ENCODE peak calls at places on chromosomes 11 and 22, in nine cellular contexts. I is stimulated activated CD4-positive, alpha-beta T cell treated with anti-CD3 and anti-CD28 coated beads, Interleukin-12 subunit alpha, Interleukin-12 subunit beta, amount 100 ng/mL, for 48 hours; C is type B pancreatic cell; W is lung microvascular endothelial cell; P is DMS153; D is AG09319; E is tibial artery; K is endothelial cell; N is HFFc6. F is an unnamed sample.

GRCh38 chr22:37808294-37808657 is 542 bp downstream of the GCAT start:
- DNase-seq in I (no peak), C (no peak), W (no peak), P (no peak), D (no peak), E (no peak), K (no peak), N (peak; percentile 46), F (no peak)

GRCh38 chr11:35304900-35305299 is 114.5 kb downstream of the SLC1A2 start:
- DNase-seq in I (no peak), C (no peak), W (peak; percentile 10), P (no peak), D (no peak), E (no peak), K (no peak), N (no peak), F (no peak)

GRCh38 chr11:27863637-27864036 is 163.4 kb upstream of the BDNF start:
- DNase-seq in I (no peak), C (no peak), W (no peak), P (no peak), D (no peak), E (no peak), K (no peak), N (no peak), F (no peak)

GRCh38 chr11:69644071-69644961 is 3.4 kb downstream of the CCND1 start:
- DNase-seq in I (no peak), C (peak; percentile 72), W (peak; percentile 81), P (peak; percentile 6), D (peak; percentile 77), E (peak; percentile 55), K (no peak), N (peak; percentile 94), F (peak; percentile 72)

GRCh38 chr11:117519170-117519569 is 191.5 kb downstream of the CEP164 start:
- DNase-seq in I (no peak), C (no peak), W (no peak), P (no peak), D (no peak), E (no peak), K (no peak), N (no peak), F (no peak)

GRCh38 chr11:128463386-128463829 is 124.0 kb downstream of the ETS1 start:
- DNase-seq in I (no peak), C (no peak), W (peak; percentile 83), P (no peak), D (peak; percentile 44), E (peak; percentile 48), K (no peak), N (peak; percentile 81), F (peak; percentile 82)

GRCh38 chr11:61963282-61964057 is 4.0 kb downstream of the FTH1 start:
- DNase-seq in I (no peak), C (no peak), W (peak; percentile 76), P (no peak), D (peak; percentile 72), E (peak; percentile 56), K (no peak), N (peak; percentile 48), F (peak; percentile 66)

GRCh38 chr11:32088117-32088941 is 2.5 kb upstream of the RCN1 start:
- DNase-seq in I (no peak), C (no peak), W (peak; percentile 85), P (no peak), D (peak; percentile 55), E (peak; percentile 63), K (no peak), N (peak; percentile 83), F (peak; percentile 83)

GRCh38 chr11:116641561-116642045 is 131.2 kb downstream of the BUD13 start:
- DNase-seq in I (peak; percentile 12), C (no peak), W (peak; percentile 43), P (peak; percentile 45), D (no peak), E (no peak), K (peak; percentile 73), N (no peak), F (no peak)

GRCh38 chr11:64032050-64032449 is 3.7 kb upstream of the FLRT1 start:
- DNase-seq in I (no peak), C (no peak), W (no peak), P (no peak), D (no peak), E (no peak), K (no peak), N (peak; percentile 8), F (no peak)

GRCh38 chr11:6156628-6157367 is 13.3 kb downstream of the OR52B2 start:
- DNase-seq in I (no peak), C (no peak), W (no peak), P (no peak), D (no peak), E (no peak), K (no peak), N (no peak), F (no peak)

GRCh38 chr22:32660292-32660691 is 141.2 kb upstream of the TIMP3 start:
- DNase-seq in I (peak; percentile 34), C (no peak), W (peak; percentile 60), P (peak; percentile 26), D (peak; percentile 38), E (peak; percentile 71), K (peak; percentile 71), N (peak; percentile 43), F (peak; percentile 85)

GRCh38 chr11:2128512-2129322 is 10.5 kb downstream of the IGF2 start:
- DNase-seq in I (no peak), C (no peak), W (no peak), P (no peak), D (no peak), E (no peak), K (no peak), N (no peak), F (no peak)

GRCh38 chr22:42994917-42995562 is 19.9 kb downstream of the PACSIN2 start:
- DNase-seq in I (no peak), C (no peak), W (peak; percentile 56), P (no peak), D (peak; percentile 82), E (peak; percentile 74), K (no peak), N (peak; percentile 95), F (peak; percentile 76)

GRCh38 chr11:110858556-110858921 is 146.3 kb upstream of the ARHGAP20 start:
- DNase-seq in I (no peak), C (no peak), W (no peak), P (no peak), D (no peak), E (peak; percentile 68), K (no peak), N (no peak), F (peak; percentile 62)

GRCh38 chr11:122659676-122660571 is 4.4 kb downstream of the UBASH3B start:
- DNase-seq in I (no peak), C (no peak), W (no peak), P (no peak), D (no peak), E (no peak), K (no peak), N (no peak), F (no peak)

GRCh38 chr11:11444800-11445126 is 91.7 kb upstream of the CSNK2A3 start:
- DNase-seq in I (no peak), C (no peak), W (no peak), P (no peak), D (no peak), E (no peak), K (no peak), N (no peak), F (no peak)

F was measured in right atrium auricular region.